ENCODE peak calls at places on chromosomes 12 and 14, in seven cellular contexts. D is CD4-positive, alpha-beta memory T cell; C is AG08396; X is stimulated activated CD8-positive, alpha-beta memory T cell treated with anti-CD3 and anti-CD28 coated beads, Interleukin-4, amount 100 ng/mL, for 24 hours; F is suprapubic skin; W is activated T-cell treated with anti-CD3 and anti-CD28 coated beads for 24 hours; B is heart right ventricle. H is an unnamed sample.

GRCh38 chr14:94175403-94176146 is 1.5 kb downstream of the PPP4R4 start:
- DNase-seq in D (no peak), C (no peak), X (no peak), F (no peak), W (no peak), B (no peak), H (no peak)

GRCh38 chr14:93977790-93978581 is 1.6 kb upstream of the ASB2 start:
- DNase-seq in D (peak), C (no peak), X (peak), F (no peak), W (peak), B (no peak), H (no peak)

GRCh38 chr14:103260629-103261124 is 73.4 kb upstream of the EIF5 start:
- DNase-seq in D (no peak), C (peak), X (no peak), F (no peak), W (no peak), B (peak), H (peak)

GRCh38 chr12:124352839-124353238 is 57.9 kb downstream of the RFLNA start:
- DNase-seq in D (no peak), C (no peak), X (no peak), F (no peak), W (no peak), B (peak), H (no peak)

GRCh38 chr14:38089123-38089522 is 118.6 kb upstream of the SSTR1 start:
- DNase-seq in D (no peak), C (no peak), X (no peak), F (no peak), W (no peak), B (no peak), H (no peak)

GRCh38 chr12:18054925-18055324 is 35.1 kb downstream of the RERGL start:
- DNase-seq in D (no peak), C (no peak), X (no peak), F (no peak), W (no peak), B (no peak), H (no peak)

GRCh38 chr12:68290126-68290525 is 36.7 kb upstream of the IL22 start:
- DNase-seq in D (peak), C (no peak), X (no peak), F (no peak), W (peak), B (no peak), H (no peak)

GRCh38 chr12:51269174-51270066 is 795 bp downstream of the SMAGP start:
- DNase-seq in D (peak), C (peak), X (peak), F (peak), W (peak), B (peak), H (no peak)

GRCh38 chr12:82650627-82651337 is 35.9 kb upstream of the TMTC2 start:
- DNase-seq in D (peak), C (no peak), X (no peak), F (no peak), W (no peak), B (peak), H (no peak)

GRCh38 chr12:91072931-91073330 is 15.1 kb upstream of the KERA start:
- DNase-seq in D (no peak), C (no peak), X (no peak), F (no peak), W (no peak), B (no peak), H (no peak)

GRCh38 chr14:53619625-53620324 is 336.9 kb downstream of the BMP4 start:
- DNase-seq in D (no peak), C (peak), X (no peak), F (no peak), W (no peak), B (no peak), H (no peak)

GRCh38 chr14:106802413-106803364 is 1276.3 kb downstream of the TMEM121 start:
- DNase-seq in D (no peak), C (no peak), X (no peak), F (no peak), W (no peak), B (no peak), H (no peak)

GRCh38 chr12:4454315-4454860 is 8.8 kb upstream of the FGF6 start:
- DNase-seq in D (no peak), C (no peak), X (no peak), F (no peak), W (no peak), B (no peak), H (no peak)

H was measured in AG09319.